ENCODE peak calls at places on chromosome 6, in eight cellular contexts. One of them, this sample, is unnamed.

GRCh38 chr6:156976144-156977088 is 199.2 kb downstream of the ARID1B start:
- DNase-seq in tibial nerve: no peak
- DNase-seq in sigmoid colon: peak; percentile 63
- DNase-seq in neural progenitor cell: peak; percentile 45
- DNase-seq in spleen: no peak
- DNase-seq in cardiac muscle cell: no peak
- DNase-seq in brain microvascular endothelial cell: no peak
- DNase-seq in CD4-positive, alpha-beta memory T cell: peak; percentile 59
- DNase-seq in this sample: no peak

GRCh38 chr6:96086745-96087144 is 71.0 kb downstream of the FUT9 start:
- DNase-seq in CD4-positive, alpha-beta memory T cell: no peak
- DNase-seq in sigmoid colon: no peak
- DNase-seq in spleen: no peak
- DNase-seq in brain microvascular endothelial cell: no peak
- DNase-seq in neural progenitor cell: no peak
- DNase-seq in cardiac muscle cell: no peak
- DNase-seq in tibial nerve: no peak
- DNase-seq in this sample: no peak

GRCh38 chr6:137980777-137981176 is 113.7 kb downstream of the TNFAIP3 start:
- DNase-seq in tibial nerve: no peak
- DNase-seq in neural progenitor cell: no peak
- DNase-seq in spleen: no peak
- DNase-seq in CD4-positive, alpha-beta memory T cell: no peak
- DNase-seq in brain microvascular endothelial cell: no peak
- DNase-seq in cardiac muscle cell: peak; percentile 24
- DNase-seq in sigmoid colon: no peak
- DNase-seq in this sample: no peak

GRCh38 chr6:3228046-3228671 is 706 bp upstream of the TUBB2B start:
- DNase-seq in tibial nerve: no peak
- DNase-seq in spleen: peak; percentile 77
- DNase-seq in cardiac muscle cell: no peak
- DNase-seq in CD4-positive, alpha-beta memory T cell: no peak
- DNase-seq in brain microvascular endothelial cell: no peak
- DNase-seq in sigmoid colon: no peak
- DNase-seq in neural progenitor cell: peak; percentile 88
- DNase-seq in this sample: no peak

GRCh38 chr6:10429638-10430427 is 15.0 kb upstream of the TFAP2A start:
- DNase-seq in cardiac muscle cell: peak; percentile 57
- DNase-seq in brain microvascular endothelial cell: peak; percentile 42
- DNase-seq in neural progenitor cell: peak; percentile 55
- DNase-seq in sigmoid colon: no peak
- DNase-seq in spleen: no peak
- DNase-seq in CD4-positive, alpha-beta memory T cell: no peak
- DNase-seq in tibial nerve: no peak
- DNase-seq in this sample: no peak

GRCh38 chr6:52552278-52552643 is 24.6 kb downstream of the TRAM2 start:
- DNase-seq in neural progenitor cell: no peak
- DNase-seq in CD4-positive, alpha-beta memory T cell: no peak
- DNase-seq in spleen: no peak
- DNase-seq in sigmoid colon: no peak
- DNase-seq in cardiac muscle cell: no peak
- DNase-seq in brain microvascular endothelial cell: no peak
- DNase-seq in tibial nerve: no peak
- DNase-seq in this sample: no peak

GRCh38 chr6:125637207-125637606 is 112.2 kb upstream of the HEY2 start:
- DNase-seq in CD4-positive, alpha-beta memory T cell: no peak
- DNase-seq in cardiac muscle cell: no peak
- DNase-seq in sigmoid colon: no peak
- DNase-seq in spleen: no peak
- DNase-seq in brain microvascular endothelial cell: no peak
- DNase-seq in tibial nerve: no peak
- DNase-seq in neural progenitor cell: no peak
- DNase-seq in this sample: no peak

GRCh38 chr6:10411131-10411914 is 3.6 kb downstream of the TFAP2A start:
- DNase-seq in neural progenitor cell: peak; percentile 46
- DNase-seq in CD4-positive, alpha-beta memory T cell: no peak
- DNase-seq in spleen: peak; percentile 76
- DNase-seq in sigmoid colon: no peak
- DNase-seq in brain microvascular endothelial cell: no peak
- DNase-seq in cardiac muscle cell: no peak
- DNase-seq in tibial nerve: no peak
- DNase-seq in this sample: no peak

GRCh38 chr6:151869787-151870186 is 62.3 kb downstream of the ESR1 start:
- DNase-seq in sigmoid colon: no peak
- DNase-seq in brain microvascular endothelial cell: no peak
- DNase-seq in tibial nerve: no peak
- DNase-seq in spleen: no peak
- DNase-seq in CD4-positive, alpha-beta memory T cell: no peak
- DNase-seq in cardiac muscle cell: no peak
- DNase-seq in neural progenitor cell: no peak
- DNase-seq in this sample: no peak

GRCh38 chr6:17413313-17413750 is 19.9 kb downstream of the CAP2 start:
- DNase-seq in tibial nerve: no peak
- DNase-seq in brain microvascular endothelial cell: peak; percentile 57
- DNase-seq in neural progenitor cell: no peak
- DNase-seq in spleen: no peak
- DNase-seq in sigmoid colon: no peak
- DNase-seq in cardiac muscle cell: no peak
- DNase-seq in CD4-positive, alpha-beta memory T cell: no peak
- DNase-seq in this sample: no peak

GRCh38 chr6:125910518-125910917 is 46.1 kb upstream of the HINT3 start:
- DNase-seq in brain microvascular endothelial cell: no peak
- DNase-seq in spleen: no peak
- DNase-seq in CD4-positive, alpha-beta memory T cell: no peak
- DNase-seq in tibial nerve: no peak
- DNase-seq in cardiac muscle cell: no peak
- DNase-seq in sigmoid colon: no peak
- DNase-seq in neural progenitor cell: no peak
- DNase-seq in this sample: no peak

GRCh38 chr6:109690373-109690739 is 646 bp downstream of the AK9 start:
- DNase-seq in spleen: peak; percentile 94
- DNase-seq in tibial nerve: no peak
- DNase-seq in cardiac muscle cell: peak; percentile 74
- DNase-seq in CD4-positive, alpha-beta memory T cell: peak; percentile 65
- DNase-seq in neural progenitor cell: peak; percentile 85
- DNase-seq in sigmoid colon: peak; percentile 81
- DNase-seq in brain microvascular endothelial cell: no peak
- DNase-seq in this sample: peak; percentile 36

GRCh38 chr6:108476381-108476780 is 84.3 kb upstream of the FOXO3 start:
- DNase-seq in spleen: no peak
- DNase-seq in cardiac muscle cell: no peak
- DNase-seq in neural progenitor cell: no peak
- DNase-seq in tibial nerve: no peak
- DNase-seq in brain microvascular endothelial cell: no peak
- DNase-seq in sigmoid colon: no peak
- DNase-seq in CD4-positive, alpha-beta memory T cell: no peak
- DNase-seq in this sample: no peak

GRCh38 chr6:111721677-111722219 is 116.1 kb upstream of the TRAF3IP2 start:
- DNase-seq in sigmoid colon: no peak
- DNase-seq in tibial nerve: peak; percentile 23
- DNase-seq in cardiac muscle cell: no peak
- DNase-seq in CD4-positive, alpha-beta memory T cell: peak; percentile 49
- DNase-seq in brain microvascular endothelial cell: peak; percentile 50
- DNase-seq in neural progenitor cell: peak; percentile 42
- DNase-seq in spleen: no peak
- DNase-seq in this sample: no peak

GRCh38 chr6:99841297-99841696 is 152.7 kb downstream of the MCHR2 start:
- DNase-seq in CD4-positive, alpha-beta memory T cell: no peak
- DNase-seq in brain microvascular endothelial cell: no peak
- DNase-seq in tibial nerve: no peak
- DNase-seq in cardiac muscle cell: no peak
- DNase-seq in neural progenitor cell: no peak
- DNase-seq in spleen: no peak
- DNase-seq in sigmoid colon: no peak
- DNase-seq in this sample: no peak

GRCh38 chr6:105483492-105483891 is 80.6 kb upstream of the PREP start:
- DNase-seq in CD4-positive, alpha-beta memory T cell: no peak
- DNase-seq in brain microvascular endothelial cell: peak; percentile 49
- DNase-seq in spleen: no peak
- DNase-seq in neural progenitor cell: no peak
- DNase-seq in cardiac muscle cell: no peak
- DNase-seq in sigmoid colon: no peak
- DNase-seq in tibial nerve: no peak
- DNase-seq in this sample: no peak

GRCh38 chr6:69179681-69180080 is 544.6 kb downstream of the ADGRB3 start:
- DNase-seq in spleen: no peak
- DNase-seq in neural progenitor cell: no peak
- DNase-seq in brain microvascular endothelial cell: no peak
- DNase-seq in tibial nerve: no peak
- DNase-seq in cardiac muscle cell: no peak
- DNase-seq in sigmoid colon: no peak
- DNase-seq in CD4-positive, alpha-beta memory T cell: no peak
- DNase-seq in this sample: no peak

GRCh38 chr6:7468382-7469081 is 72.9 kb upstream of the DSP start:
- DNase-seq in cardiac muscle cell: no peak
- DNase-seq in tibial nerve: no peak
- DNase-seq in sigmoid colon: no peak
- DNase-seq in CD4-positive, alpha-beta memory T cell: no peak
- DNase-seq in brain microvascular endothelial cell: peak; percentile 81
- DNase-seq in spleen: no peak
- DNase-seq in neural progenitor cell: no peak
- DNase-seq in this sample: peak; percentile 47

GRCh38 chr6:53294095-53294494 is 54.7 kb downstream of the ELOVL5 start:
- DNase-seq in neural progenitor cell: peak; percentile 64
- DNase-seq in spleen: no peak
- DNase-seq in brain microvascular endothelial cell: no peak
- DNase-seq in CD4-positive, alpha-beta memory T cell: no peak
- DNase-seq in cardiac muscle cell: peak; percentile 35
- DNase-seq in tibial nerve: no peak
- DNase-seq in sigmoid colon: no peak
- DNase-seq in this sample: no peak

GRCh38 chr6:24492475-24492874 is 2.3 kb upstream of the ALDH5A1 start:
- DNase-seq in spleen: no peak
- DNase-seq in cardiac muscle cell: peak; percentile 45
- DNase-seq in brain microvascular endothelial cell: no peak
- DNase-seq in tibial nerve: no peak
- DNase-seq in CD4-positive, alpha-beta memory T cell: no peak
- DNase-seq in sigmoid colon: no peak
- DNase-seq in neural progenitor cell: peak; percentile 50
- DNase-seq in this sample: no peak

GRCh38 chr6:24497254-24497989 is 2.7 kb downstream of the ALDH5A1 start:
- DNase-seq in tibial nerve: no peak
- DNase-seq in neural progenitor cell: no peak
- DNase-seq in cardiac muscle cell: no peak
- DNase-seq in spleen: no peak
- DNase-seq in brain microvascular endothelial cell: no peak
- DNase-seq in CD4-positive, alpha-beta memory T cell: no peak
- DNase-seq in sigmoid colon: no peak
- DNase-seq in this sample: no peak

GRCh38 chr6:24494726-24495515 is at the start of gene ALDH5A1:
- DNase-seq in sigmoid colon: peak; percentile 77
- DNase-seq in tibial nerve: peak; percentile 25
- DNase-seq in spleen: peak; percentile 95
- DNase-seq in brain microvascular endothelial cell: peak; percentile 16
- DNase-seq in cardiac muscle cell: peak; percentile 77
- DNase-seq in CD4-positive, alpha-beta memory T cell: peak; percentile 80
- DNase-seq in neural progenitor cell: peak; percentile 88
- DNase-seq in this sample: peak; percentile 69

GRCh38 chr6:24495516-24495847 is 713 bp downstream of the ALDH5A1 start:
- DNase-seq in spleen: peak; percentile 91
- DNase-seq in CD4-positive, alpha-beta memory T cell: peak; percentile 54
- DNase-seq in tibial nerve: peak; percentile 31
- DNase-seq in brain microvascular endothelial cell: peak; percentile 31
- DNase-seq in cardiac muscle cell: peak; percentile 57
- DNase-seq in sigmoid colon: peak; percentile 83
- DNase-seq in neural progenitor cell: peak; percentile 57
- DNase-seq in this sample: peak; percentile 62

GRCh38 chr6:24493945-24494725 is 634 bp upstream of the ALDH5A1 start:
- DNase-seq in spleen: no peak
- DNase-seq in cardiac muscle cell: no peak
- DNase-seq in brain microvascular endothelial cell: no peak
- DNase-seq in tibial nerve: no peak
- DNase-seq in neural progenitor cell: no peak
- DNase-seq in sigmoid colon: no peak
- DNase-seq in CD4-positive, alpha-beta memory T cell: no peak
- DNase-seq in this sample: no peak
- H3K27ac ChIP-seq in spleen: peak overlapping the region; percentile 89
- H3K27ac ChIP-seq in cardiac muscle cell: no peak overlapping the region
- H3K27ac ChIP-seq in brain microvascular endothelial cell: no peak overlapping the region
- H3K27ac ChIP-seq in tibial nerve: peak overlapping the region; percentile 81
- H3K27ac ChIP-seq in neural progenitor cell: no peak overlapping the region
- H3K27ac ChIP-seq in sigmoid colon: peak overlapping the region; percentile 89
- H3K27ac ChIP-seq in CD4-positive, alpha-beta memory T cell: peak overlapping the region; percentile 18
- H3K27ac ChIP-seq in this sample: no peak overlapping the region

DNA sequence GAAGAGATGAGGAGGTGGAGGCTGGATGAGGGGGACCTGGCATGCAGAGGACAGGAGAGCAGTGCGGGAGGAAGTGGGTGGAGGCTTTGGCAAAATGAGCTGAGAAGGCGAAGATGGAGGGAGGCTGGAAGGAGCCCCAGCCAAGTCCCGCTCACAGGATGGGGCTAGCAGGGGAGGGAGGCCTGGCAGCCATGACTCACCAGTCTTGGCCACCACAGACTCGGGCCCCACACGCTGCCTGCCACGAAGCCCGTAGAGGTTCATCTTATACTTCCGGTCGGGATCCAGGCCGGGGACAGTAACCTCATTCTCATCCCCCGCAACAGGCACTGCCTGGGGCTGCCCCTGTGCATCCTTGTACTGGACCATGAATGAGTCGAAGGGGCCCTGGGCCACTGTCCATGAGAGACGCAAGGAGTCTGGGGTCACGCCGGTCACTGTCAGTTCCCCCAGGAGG is 27.9 kb downstream of the TNXB start:
- DNase-seq in sigmoid colon: peak; percentile 93
- DNase-seq in brain microvascular endothelial cell: peak; percentile 83
- DNase-seq in neural progenitor cell: no peak
- DNase-seq in CD4-positive, alpha-beta memory T cell: no peak
- DNase-seq in cardiac muscle cell: no peak
- DNase-seq in spleen: no peak
- DNase-seq in tibial nerve: peak; percentile 65
- DNase-seq in this sample: peak; percentile 90
- H3K27ac ChIP-seq in sigmoid colon: peak overlapping the region; percentile 58
- H3K27ac ChIP-seq in brain microvascular endothelial cell: no peak overlapping the region
- H3K27ac ChIP-seq in neural progenitor cell: no peak overlapping the region
- H3K27ac ChIP-seq in CD4-positive, alpha-beta memory T cell: no peak overlapping the region
- H3K27ac ChIP-seq in cardiac muscle cell: no peak overlapping the region
- H3K27ac ChIP-seq in spleen: peak overlapping the region; percentile 70
- H3K27ac ChIP-seq in tibial nerve: peak overlapping the region; percentile 74
- H3K27ac ChIP-seq in this sample: peak overlapping the region; percentile 96

GRCh38 chr6:139313229-139313628 is 21.4 kb upstream of the TXLNB start:
- DNase-seq in cardiac muscle cell: no peak
- DNase-seq in tibial nerve: no peak
- DNase-seq in neural progenitor cell: peak; percentile 73
- DNase-seq in brain microvascular endothelial cell: no peak
- DNase-seq in CD4-positive, alpha-beta memory T cell: no peak
- DNase-seq in sigmoid colon: no peak
- DNase-seq in spleen: no peak
- DNase-seq in this sample: no peak
- H3K27ac ChIP-seq in cardiac muscle cell: no peak overlapping the region
- H3K27ac ChIP-seq in tibial nerve: no peak overlapping the region
- H3K27ac ChIP-seq in neural progenitor cell: peak overlapping the region; percentile 94
- H3K27ac ChIP-seq in brain microvascular endothelial cell: no peak overlapping the region
- H3K27ac ChIP-seq in CD4-positive, alpha-beta memory T cell: no peak overlapping the region
- H3K27ac ChIP-seq in sigmoid colon: no peak overlapping the region
- H3K27ac ChIP-seq in spleen: no peak overlapping the region
- H3K27ac ChIP-seq in this sample: no peak overlapping the region

GRCh38 chr6:35019831-35020230 is 121.3 kb downstream of the TCP11 start:
- DNase-seq in brain microvascular endothelial cell: no peak
- DNase-seq in spleen: no peak
- DNase-seq in tibial nerve: no peak
- DNase-seq in neural progenitor cell: no peak
- DNase-seq in cardiac muscle cell: no peak
- DNase-seq in CD4-positive, alpha-beta memory T cell: no peak
- DNase-seq in sigmoid colon: no peak
- DNase-seq in this sample: no peak
- H3K27ac ChIP-seq in brain microvascular endothelial cell: no peak overlapping the region
- H3K27ac ChIP-seq in spleen: peak overlapping the region; percentile 79
- H3K27ac ChIP-seq in tibial nerve: peak overlapping the region; percentile 90
- H3K27ac ChIP-seq in neural progenitor cell: no peak overlapping the region
- H3K27ac ChIP-seq in cardiac muscle cell: peak overlapping the region; percentile 73
- H3K27ac ChIP-seq in CD4-positive, alpha-beta memory T cell: no peak overlapping the region
- H3K27ac ChIP-seq in sigmoid colon: peak overlapping the region; percentile 99
- H3K27ac ChIP-seq in this sample: peak overlapping the region; percentile 87

GRCh38 chr6:15536201-15536955 is 126.5 kb downstream of the DTNBP1 start:
- DNase-seq in tibial nerve: no peak
- DNase-seq in sigmoid colon: no peak
- DNase-seq in CD4-positive, alpha-beta memory T cell: no peak
- DNase-seq in neural progenitor cell: no peak
- DNase-seq in spleen: no peak
- DNase-seq in brain microvascular endothelial cell: no peak
- DNase-seq in cardiac muscle cell: no peak
- DNase-seq in this sample: no peak
- H3K27ac ChIP-seq in tibial nerve: no peak overlapping the region
- H3K27ac ChIP-seq in sigmoid colon: peak overlapping the region; percentile 16
- H3K27ac ChIP-seq in CD4-positive, alpha-beta memory T cell: no peak overlapping the region
- H3K27ac ChIP-seq in neural progenitor cell: no peak overlapping the region
- H3K27ac ChIP-seq in spleen: no peak overlapping the region
- H3K27ac ChIP-seq in brain microvascular endothelial cell: no peak overlapping the region
- H3K27ac ChIP-seq in cardiac muscle cell: no peak overlapping the region
- H3K27ac ChIP-seq in this sample: no peak overlapping the region

This sample was measured in uterus.